ENCODE peak calls at places on chromosomes 3 and 15, in four cellular contexts. D is omental fat pad, G is progenitor cell of endocrine pancreas, T is cardiac fibroblast. Z is an unnamed sample.

GRCh38 chr3:123028233-123028828 is 768 bp upstream of the SEMA5B start:
- DNase-seq in D (no peak), T (peak; percentile 80), G (no peak), Z (no peak)

GRCh38 chr15:98954411-98954810 is 53.2 kb downstream of the PGPEP1L start:
- DNase-seq in D (no peak), T (peak; percentile 79), G (no peak), Z (no peak)

GRCh38 chr3:152121292-152121654 is 147.5 kb upstream of the MBNL1 start:
- DNase-seq in D (no peak), G (no peak), T (peak; percentile 92), Z (no peak)

GRCh38 chr3:94626599-94626998 is 563.7 kb downstream of the NSUN3 start:
- DNase-seq in D (no peak), G (no peak), T (no peak), Z (no peak)

GRCh38 chr3:14378415-14378814 is 24.0 kb upstream of the SLC6A6 start:
- DNase-seq in G (no peak), D (no peak), T (peak; percentile 33), Z (peak; percentile 68)

GRCh38 chr3:111712294-111713180 is 117.4 kb upstream of the ZBED2 start:
- DNase-seq in D (no peak), G (no peak), T (peak; percentile 65), Z (no peak)

GRCh38 chr3:38549082-38549481 is 52.9 kb downstream of the EXOG start:
- DNase-seq in T (no peak), G (no peak), D (no peak), Z (no peak)

GRCh38 chr3:52777127-52777958 is at the start of gene ITIH1:
- DNase-seq in D (no peak), T (no peak), G (peak; percentile 8), Z (peak; percentile 34)

GRCh38 chr3:79032686-79033318 is 735.0 kb downstream of the ROBO1 start:
- DNase-seq in G (no peak), T (peak; percentile 83), D (no peak), Z (no peak)

GRCh38 chr3:79367066-79367465 is 400.7 kb downstream of the ROBO1 start:
- DNase-seq in G (no peak), D (no peak), T (peak; percentile 90), Z (no peak)

GRCh38 chr3:16477501-16477900 is 36.0 kb downstream of the RFTN1 start:
- DNase-seq in G (no peak), D (no peak), T (peak; percentile 35), Z (no peak)

GRCh38 chr3:167866321-167866720 is 130.8 kb downstream of the SERPINI1 start:
- DNase-seq in T (peak; percentile 61), G (no peak), D (no peak), Z (no peak)

GRCh38 chr15:92383528-92384326 is 10.0 kb upstream of the ST8SIA2 start:
- DNase-seq in G (peak; percentile 36), T (no peak), D (no peak), Z (no peak)

GRCh38 chr3:87359807-87360206 is 83.4 kb upstream of the POU1F1 start:
- DNase-seq in G (no peak), D (no peak), T (no peak), Z (no peak)

GRCh38 chr3:41202075-41202833 is 2.9 kb downstream of the CTNNB1 start:
- DNase-seq in T (no peak), G (no peak), D (no peak), Z (no peak)

GRCh38 chr3:78941587-78941986 is 826.2 kb downstream of the ROBO1 start:
- DNase-seq in T (peak; percentile 90), D (no peak), G (no peak), Z (no peak)

GRCh38 chr3:175338775-175339535 is 479.8 kb downstream of the NAALADL2 start:
- DNase-seq in T (peak; percentile 68), G (no peak), D (no peak), Z (no peak)

GRCh38 chr3:172260381-172260780 is 187.9 kb downstream of the GHSR start:
- DNase-seq in T (peak; percentile 68), D (no peak), G (no peak), Z (no peak)

GRCh38 chr3:153615863-153616262 is 453.8 kb downstream of the RAP2B start:
- DNase-seq in G (no peak), D (no peak), T (no peak), Z (no peak)

GRCh38 chr15:81097893-81098280 is 36.2 kb upstream of the CFAP161 start:
- DNase-seq in D (no peak), G (no peak), T (peak; percentile 33), Z (no peak)

GRCh38 chr3:113560845-113561623 is 28.7 kb downstream of the SIDT1 start:
- DNase-seq in D (no peak), G (no peak), T (peak; percentile 66), Z (no peak)

GRCh38 chr3:63333815-63334214 is 55.7 kb downstream of the SYNPR start:
- DNase-seq in T (peak; percentile 50), G (no peak), D (no peak), Z (no peak)

GRCh38 chr3:89025185-89025584 is 82.2 kb upstream of the EPHA3 start:
- DNase-seq in G (no peak), D (no peak), T (no peak), Z (no peak)

GRCh38 chr3:191328383-191328962 is 721 bp upstream of the CCDC50 start:
- DNase-seq in D (no peak), G (no peak), T (no peak), Z (no peak)

GRCh38 chr3:29385056-29385455 is 104.2 kb downstream of the RBMS3 start:
- DNase-seq in G (no peak), D (no peak), T (peak; percentile 75), Z (no peak)

GRCh38 chr15:71151061-71151460 is 35.8 kb downstream of the THSD4 start:
- DNase-seq in G (no peak), T (peak; percentile 53), D (no peak), Z (no peak)

GRCh38 chr15:31439328-31439727 is 112.7 kb downstream of the KLF13 start:
- DNase-seq in T (peak; percentile 28), D (no peak), G (no peak), Z (peak; percentile 64)

GRCh38 chr15:49809894-49810594 is 189.2 kb downstream of the DTWD1 start:
- DNase-seq in T (peak; percentile 7), D (no peak), G (no peak), Z (no peak)

GRCh38 chr15:83185561-83185960 is 22.1 kb downstream of the HDGFL3 start:
- DNase-seq in D (no peak), G (no peak), T (no peak), Z (no peak)

GRCh38 chr3:23761440-23761896 is 44.3 kb upstream of the UBE2E1 start:
- DNase-seq in T (peak; percentile 62), G (no peak), D (no peak), Z (no peak)

GRCh38 chr3:49625971-49626640 is 48.0 kb upstream of the APEH start:
- DNase-seq in G (no peak), D (no peak), T (no peak), Z (no peak)

GRCh38 chr3:78604328-78604727 is 1163.5 kb downstream of the ROBO1 start:
- DNase-seq in G (no peak), D (no peak), T (peak; percentile 85), Z (no peak)

GRCh38 chr15:50907866-50908208 is 646 bp upstream of the AP4E1 start:
- DNase-seq in T (peak; percentile 50), G (peak; percentile 33), D (peak; percentile 28), Z (peak; percentile 46)

GRCh38 chr15:98154863-98155262 is 194.4 kb downstream of the ARRDC4 start:
- DNase-seq in D (no peak), T (peak; percentile 68), G (no peak), Z (no peak)

GRCh38 chr15:78079296-78080087 is 2.0 kb upstream of the TBC1D2B start:
- DNase-seq in T (no peak), G (no peak), D (no peak), Z (no peak)

GRCh38 chr3:182795383-182795782 is 2.1 kb downstream of the ATP11B start:
- DNase-seq in D (no peak), G (no peak), T (peak; percentile 18), Z (no peak)

GRCh38 chr15:43067717-43068461 is 37.9 kb downstream of the UBR1 start:
- DNase-seq in D (no peak), T (peak; percentile 70), G (no peak), Z (no peak)

GRCh38 chr15:81897011-81897677 is 148.7 kb downstream of the MEX3B start:
- DNase-seq in T (peak; percentile 59), G (no peak), D (no peak), Z (no peak)

GRCh38 chr3:52783211-52783555 is 5.8 kb downstream of the ITIH1 start:
- DNase-seq in D (no peak), G (no peak), T (no peak), Z (peak; percentile 29)

GRCh38 chr3:185585862-185586643 is at the start of gene SENP2:
- DNase-seq in G (peak; percentile 97), D (peak; percentile 93), T (peak; percentile 99), Z (peak; percentile 99)
- TF ChIP-seq CTCF in G (no peak), D (no peak), T (no peak), Z (no peak)

GRCh38 chr3:26963356-26963742 is 340.8 kb downstream of the LRRC3B start:
- DNase-seq in D (no peak), G (no peak), T (peak; percentile 5), Z (no peak)
- TF ChIP-seq CTCF in D (no peak), G (peak; percentile 42), T (peak; percentile 5), Z (no peak)

DNA sequence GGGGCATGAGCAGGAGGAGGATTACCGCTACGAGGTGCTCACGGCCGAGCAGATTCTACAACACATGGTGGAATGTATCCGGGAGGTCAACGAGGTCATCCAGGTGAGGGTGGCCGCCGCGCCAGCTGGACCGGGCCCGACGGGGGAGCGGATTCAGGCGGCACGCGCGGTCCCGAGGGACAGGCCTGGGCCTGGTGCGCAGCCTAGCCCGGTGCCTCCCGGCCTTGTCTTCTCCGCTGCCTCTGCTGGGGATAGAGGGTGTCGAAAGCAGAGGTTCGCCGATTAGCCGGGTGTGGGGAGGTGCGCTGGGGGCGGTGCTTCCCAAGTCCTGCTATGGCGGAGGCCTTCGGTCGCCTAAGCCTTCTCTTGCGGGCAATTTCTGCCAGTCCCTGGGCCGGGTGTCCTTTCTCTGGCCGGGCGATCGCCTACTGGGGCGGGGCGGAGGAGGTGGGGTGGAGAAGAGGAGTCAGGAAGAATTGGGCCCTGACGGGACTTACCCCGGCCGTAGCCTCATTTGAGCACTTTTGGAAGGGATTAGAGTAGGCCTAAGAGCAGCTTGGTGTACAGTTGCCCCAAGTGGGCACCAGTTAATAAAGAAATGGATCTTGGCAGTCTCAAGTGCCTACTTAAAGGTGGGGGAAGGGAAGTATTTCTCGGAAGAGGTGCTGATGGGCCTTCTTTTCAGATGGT is 927 bp downstream of the ARIH1 start:
- DNase-seq in G (peak; percentile 53), D (peak; percentile 59), T (peak; percentile 80), Z (peak; percentile 76)
- TF ChIP-seq CTCF in G (no peak), D (no peak), T (no peak), Z (no peak)

GRCh38 chr15:68389041-68389930 is 42.7 kb downstream of the ITGA11 start:
- DNase-seq in D (no peak), T (no peak), G (no peak), Z (no peak)
- TF ChIP-seq CTCF in D (no peak), T (peak; percentile 19), G (no peak), Z (no peak)

GRCh38 chr3:100775669-100776068 is 66.4 kb downstream of the TFG start:
- DNase-seq in D (no peak), G (no peak), T (no peak), Z (no peak)

GRCh38 chr3:100776097-100776729 is 66.9 kb downstream of the TFG start:
- DNase-seq in G (no peak), T (no peak), D (no peak), Z (no peak)

GRCh38 chr3:100777271-100777670 is 68.0 kb downstream of the TFG start:
- DNase-seq in D (no peak), G (no peak), T (peak; percentile 69), Z (no peak)

GRCh38 chr3:100779475-100779874 is 70.2 kb downstream of the TFG start:
- DNase-seq in G (no peak), D (no peak), T (no peak), Z (no peak)

GRCh38 chr3:100776736-100777135 is 67.4 kb downstream of the TFG start:
- DNase-seq in T (peak; percentile 34), G (no peak), D (no peak), Z (no peak)
- TF ChIP-seq CTCF in T (no peak), G (no peak), D (no peak), Z (no peak)

Z was measured in CD14-positive monocyte.